ENCODE peak calls at places on chromosomes 5 and 9, in four cellular contexts. One of them, this sample, is unnamed.

GRCh38 chr9:35605336-35606137 is 475 bp downstream of the TESK1 start:
- DNase-seq in lower lobe of right lung: no peak
- DNase-seq in right lobe of liver: peak
- DNase-seq in left ventricle myocardium inferior: no peak
- DNase-seq in this sample: peak

GRCh38 chr9:73269430-73270101 is 117.9 kb downstream of the ANXA1 start:
- DNase-seq in lower lobe of right lung: no peak
- DNase-seq in right lobe of liver: no peak
- DNase-seq in left ventricle myocardium inferior: no peak
- DNase-seq in this sample: no peak

GRCh38 chr5:80701597-80701996 is 46.8 kb upstream of the DHFR start:
- DNase-seq in lower lobe of right lung: no peak
- DNase-seq in left ventricle myocardium inferior: no peak
- DNase-seq in right lobe of liver: no peak
- DNase-seq in this sample: no peak

GRCh38 chr5:91380491-91381133 is 2.5 kb downstream of the ARRDC3 start:
- DNase-seq in lower lobe of right lung: peak
- DNase-seq in right lobe of liver: peak
- DNase-seq in left ventricle myocardium inferior: peak
- DNase-seq in this sample: peak

GRCh38 chr9:22657713-22658112 is 211.1 kb downstream of the DMRTA1 start:
- DNase-seq in lower lobe of right lung: no peak
- DNase-seq in right lobe of liver: no peak
- DNase-seq in left ventricle myocardium inferior: no peak
- DNase-seq in this sample: no peak

GRCh38 chr9:32344551-32345182 is 39.8 kb upstream of the ACO1 start:
- DNase-seq in left ventricle myocardium inferior: no peak
- DNase-seq in right lobe of liver: no peak
- DNase-seq in lower lobe of right lung: no peak
- DNase-seq in this sample: no peak

GRCh38 chr9:128358861-128359260 is 12.3 kb upstream of the URM1 start:
- DNase-seq in lower lobe of right lung: no peak
- DNase-seq in right lobe of liver: no peak
- DNase-seq in left ventricle myocardium inferior: no peak
- DNase-seq in this sample: no peak

GRCh38 chr9:135522931-135523330 is 1.7 kb downstream of the LCN1 start:
- DNase-seq in right lobe of liver: no peak
- DNase-seq in left ventricle myocardium inferior: no peak
- DNase-seq in lower lobe of right lung: no peak
- DNase-seq in this sample: no peak

GRCh38 chr5:168022761-168023160 is 268.7 kb upstream of the WWC1 start:
- DNase-seq in right lobe of liver: no peak
- DNase-seq in left ventricle myocardium inferior: no peak
- DNase-seq in lower lobe of right lung: no peak
- DNase-seq in this sample: no peak

GRCh38 chr9:129103595-129103965 is 7.0 kb downstream of the CRAT start:
- DNase-seq in left ventricle myocardium inferior: no peak
- DNase-seq in right lobe of liver: no peak
- DNase-seq in lower lobe of right lung: no peak
- DNase-seq in this sample: no peak

GRCh38 chr9:98785333-98785933 is 10.9 kb downstream of the ANKS6 start:
- DNase-seq in lower lobe of right lung: no peak
- DNase-seq in right lobe of liver: no peak
- DNase-seq in left ventricle myocardium inferior: no peak
- DNase-seq in this sample: no peak

GRCh38 chr5:64505769-64506566 is at the start of gene RGS7BP:
- DNase-seq in lower lobe of right lung: peak
- DNase-seq in left ventricle myocardium inferior: peak
- DNase-seq in right lobe of liver: peak
- DNase-seq in this sample: no peak

GRCh38 chr9:109046346-109046745 is 33.0 kb upstream of the CTNNAL1 start:
- DNase-seq in left ventricle myocardium inferior: no peak
- DNase-seq in right lobe of liver: no peak
- DNase-seq in lower lobe of right lung: no peak
- DNase-seq in this sample: no peak

GRCh38 chr9:115922441-115922840 is 231.2 kb upstream of the PAPPA start:
- DNase-seq in right lobe of liver: no peak
- DNase-seq in lower lobe of right lung: no peak
- DNase-seq in left ventricle myocardium inferior: no peak
- DNase-seq in this sample: no peak

GRCh38 chr5:180090769-180091546 is 19.4 kb upstream of the RNF130 start:
- DNase-seq in lower lobe of right lung: no peak
- DNase-seq in left ventricle myocardium inferior: no peak
- DNase-seq in right lobe of liver: peak
- DNase-seq in this sample: no peak

GRCh38 chr5:60698316-60698715 is 1.6 kb downstream of the DEPDC1B start:
- DNase-seq in lower lobe of right lung: no peak
- DNase-seq in left ventricle myocardium inferior: no peak
- DNase-seq in right lobe of liver: no peak
- DNase-seq in this sample: no peak

GRCh38 chr9:10705383-10705782 is 92.6 kb upstream of the PTPRD start:
- DNase-seq in lower lobe of right lung: no peak
- DNase-seq in left ventricle myocardium inferior: no peak
- DNase-seq in right lobe of liver: no peak
- DNase-seq in this sample: no peak

GRCh38 chr9:37324261-37324683 is 98.2 kb upstream of the GRHPR start:
- DNase-seq in right lobe of liver: no peak
- DNase-seq in lower lobe of right lung: no peak
- DNase-seq in left ventricle myocardium inferior: no peak
- DNase-seq in this sample: no peak

GRCh38 chr9:21028476-21028875 is 3.0 kb downstream of the HACD4 start:
- DNase-seq in lower lobe of right lung: no peak
- DNase-seq in right lobe of liver: no peak
- DNase-seq in left ventricle myocardium inferior: no peak
- DNase-seq in this sample: no peak

GRCh38 chr9:104082147-104082546 is 12.0 kb upstream of the SMC2 start:
- DNase-seq in lower lobe of right lung: no peak
- DNase-seq in right lobe of liver: no peak
- DNase-seq in left ventricle myocardium inferior: no peak
- DNase-seq in this sample: no peak

GRCh38 chr9:75658301-75658919 is 232.1 kb upstream of the PCSK5 start:
- DNase-seq in lower lobe of right lung: no peak
- DNase-seq in left ventricle myocardium inferior: no peak
- DNase-seq in right lobe of liver: no peak
- DNase-seq in this sample: no peak

GRCh38 chr5:35194636-35195471 is 35.4 kb downstream of the PRLR start:
- DNase-seq in lower lobe of right lung: no peak
- DNase-seq in left ventricle myocardium inferior: no peak
- DNase-seq in right lobe of liver: no peak
- DNase-seq in this sample: no peak

GRCh38 chr5:95083606-95084005 is 201.3 kb downstream of the MCTP1 start:
- DNase-seq in right lobe of liver: no peak
- DNase-seq in lower lobe of right lung: no peak
- DNase-seq in left ventricle myocardium inferior: no peak
- DNase-seq in this sample: no peak

GRCh38 chr5:95081500-95082355 is 203.2 kb downstream of the MCTP1 start:
- DNase-seq in left ventricle myocardium inferior: peak
- DNase-seq in right lobe of liver: peak
- DNase-seq in lower lobe of right lung: peak
- DNase-seq in this sample: no peak

GRCh38 chr5:95080026-95080425 is 204.9 kb downstream of the MCTP1 start:
- DNase-seq in left ventricle myocardium inferior: no peak
- DNase-seq in lower lobe of right lung: no peak
- DNase-seq in right lobe of liver: no peak
- DNase-seq in this sample: no peak

GRCh38 chr5:95078868-95079267 is 206.0 kb downstream of the MCTP1 start:
- DNase-seq in right lobe of liver: no peak
- DNase-seq in lower lobe of right lung: no peak
- DNase-seq in left ventricle myocardium inferior: no peak
- DNase-seq in this sample: no peak

GRCh38 chr5:95080456-95080855 is 204.4 kb downstream of the MCTP1 start:
- DNase-seq in lower lobe of right lung: no peak
- DNase-seq in left ventricle myocardium inferior: no peak
- DNase-seq in right lobe of liver: no peak
- DNase-seq in this sample: no peak
- H3K27ac ChIP-seq in lower lobe of right lung: peak
- H3K27ac ChIP-seq in left ventricle myocardium inferior: peak
- H3K27ac ChIP-seq in right lobe of liver: no peak
- H3K27ac ChIP-seq in this sample: no peak

GRCh38 chr5:134240421-134240962 is 14.6 kb upstream of the PPP2CA start:
- DNase-seq in lower lobe of right lung: no peak
- DNase-seq in left ventricle myocardium inferior: no peak
- DNase-seq in right lobe of liver: no peak
- DNase-seq in this sample: no peak
- H3K4me3 ChIP-seq in lower lobe of right lung: no peak
- H3K4me3 ChIP-seq in left ventricle myocardium inferior: peak
- H3K4me3 ChIP-seq in right lobe of liver: no peak
- H3K4me3 ChIP-seq in this sample: no peak

DNA sequence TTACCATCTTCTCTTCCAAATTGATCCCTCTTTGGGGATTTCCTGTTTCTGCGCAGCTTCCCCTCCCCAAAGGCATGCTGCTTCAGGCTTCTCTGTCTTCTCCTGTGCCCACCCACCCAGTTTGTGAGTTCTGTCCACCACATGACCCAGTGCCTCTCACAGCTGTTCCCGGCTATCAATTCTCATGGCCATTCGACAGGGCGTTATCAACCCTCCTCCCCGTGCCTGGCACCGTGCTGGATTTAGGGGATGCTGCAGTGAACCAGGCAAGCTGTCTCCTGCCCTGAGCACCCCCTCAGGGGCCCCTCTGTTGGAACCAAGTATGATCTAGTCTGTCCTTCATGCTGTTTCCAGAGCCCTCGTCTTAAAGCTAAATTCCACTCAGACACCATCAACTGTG is 38.7 kb downstream of the COL23A1 start:
- DNase-seq in lower lobe of right lung: no peak
- DNase-seq in right lobe of liver: no peak
- DNase-seq in left ventricle myocardium inferior: no peak
- DNase-seq in this sample: no peak
- H3K27ac ChIP-seq in lower lobe of right lung: no peak
- H3K27ac ChIP-seq in right lobe of liver: no peak
- H3K27ac ChIP-seq in left ventricle myocardium inferior: no peak
- H3K27ac ChIP-seq in this sample: no peak

DNA sequence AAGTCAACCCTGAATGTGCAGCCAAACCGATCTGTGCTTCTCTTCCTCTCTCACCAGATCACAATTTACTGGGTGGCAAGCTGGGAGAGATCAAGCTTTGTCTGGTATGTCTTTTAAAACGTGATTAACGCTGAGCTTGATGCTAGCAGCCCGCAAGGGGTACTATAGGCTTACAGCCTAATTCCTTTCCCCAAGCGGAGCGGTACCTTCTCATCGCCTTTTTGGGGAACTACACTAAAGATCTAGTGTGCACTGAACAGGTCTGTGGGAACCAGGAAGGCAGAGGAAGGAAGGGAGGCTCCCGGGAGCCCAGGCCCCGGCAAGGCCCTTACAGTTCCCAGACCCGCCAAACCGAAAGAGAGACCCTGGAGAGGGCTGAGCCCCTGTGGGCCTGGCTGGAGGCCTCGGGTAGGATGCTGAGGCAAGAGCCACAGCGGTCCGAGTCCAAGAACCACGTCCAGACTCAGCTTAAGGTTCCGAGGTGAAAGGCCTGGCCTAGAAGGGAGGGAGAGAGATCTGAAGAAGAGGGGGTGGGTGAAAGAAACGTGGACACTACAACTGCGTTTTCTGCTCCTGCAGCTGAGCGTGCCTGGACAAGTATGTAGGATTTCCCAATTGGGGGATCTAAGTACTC is 2.7 kb downstream of the NR2F1-AS1 start:
- DNase-seq in lower lobe of right lung: no peak
- DNase-seq in left ventricle myocardium inferior: no peak
- DNase-seq in right lobe of liver: no peak
- DNase-seq in this sample: no peak
- H3K4me3 ChIP-seq in lower lobe of right lung: peak
- H3K4me3 ChIP-seq in left ventricle myocardium inferior: no peak
- H3K4me3 ChIP-seq in right lobe of liver: peak
- H3K4me3 ChIP-seq in this sample: no peak

GRCh38 chr5:66171349-66172344 is 27.5 kb downstream of the SREK1 start:
- DNase-seq in left ventricle myocardium inferior: no peak
- DNase-seq in lower lobe of right lung: no peak
- DNase-seq in right lobe of liver: no peak
- DNase-seq in this sample: peak

GRCh38 chr5:66174338-66174737 is 30.2 kb downstream of the SREK1 start:
- DNase-seq in lower lobe of right lung: no peak
- DNase-seq in right lobe of liver: no peak
- DNase-seq in left ventricle myocardium inferior: no peak
- DNase-seq in this sample: no peak

GRCh38 chr5:66169534-66169933 is 25.4 kb downstream of the SREK1 start:
- DNase-seq in lower lobe of right lung: no peak
- DNase-seq in left ventricle myocardium inferior: no peak
- DNase-seq in right lobe of liver: no peak
- DNase-seq in this sample: no peak

GRCh38 chr5:66168226-66168625 is 24.1 kb downstream of the SREK1 start:
- DNase-seq in lower lobe of right lung: no peak
- DNase-seq in left ventricle myocardium inferior: no peak
- DNase-seq in right lobe of liver: no peak
- DNase-seq in this sample: no peak

DNA sequence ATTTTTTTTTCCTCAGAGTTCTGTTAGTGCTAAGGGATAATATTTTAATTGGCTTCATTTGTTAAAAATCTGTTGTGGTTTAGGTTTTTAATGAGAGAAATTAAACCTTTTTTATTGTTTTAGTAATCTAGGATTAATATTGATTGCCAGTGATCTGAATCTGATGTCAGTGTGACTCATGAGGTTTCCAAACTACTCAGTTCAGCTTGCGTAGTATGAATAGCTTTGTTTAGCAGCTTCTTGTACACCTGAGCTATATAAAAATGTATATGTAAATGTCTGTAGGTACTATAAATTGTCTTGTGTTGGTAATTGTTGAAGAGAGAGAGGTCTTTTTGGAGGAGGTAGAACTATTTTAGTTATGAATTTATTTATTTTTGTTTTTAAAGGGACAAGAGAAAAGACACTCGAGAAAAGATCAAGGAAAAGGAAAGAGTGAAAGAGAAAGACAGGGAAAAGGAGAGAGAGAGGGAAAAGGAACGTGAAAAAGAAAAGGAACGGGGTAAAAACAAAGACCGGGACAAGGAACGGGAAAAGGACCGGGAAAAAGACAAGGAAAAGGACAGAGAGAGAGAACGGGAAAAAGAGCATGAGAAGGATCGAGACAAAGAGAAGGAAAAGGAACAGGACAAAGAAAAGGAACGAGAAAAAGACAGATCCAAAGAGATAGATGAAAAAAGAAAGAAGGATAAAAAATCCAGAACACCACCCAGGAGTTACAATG is 26.3 kb downstream of the SREK1 start:
- DNase-seq in lower lobe of right lung: no peak
- DNase-seq in right lobe of liver: no peak
- DNase-seq in left ventricle myocardium inferior: no peak
- DNase-seq in this sample: no peak
- H3K27ac ChIP-seq in lower lobe of right lung: no peak
- H3K27ac ChIP-seq in right lobe of liver: no peak
- H3K27ac ChIP-seq in left ventricle myocardium inferior: no peak
- H3K27ac ChIP-seq in this sample: no peak

This sample was measured in CD8-positive, alpha-beta memory T cell.